ENCODE peak calls at places on chromosome X, in eight cellular contexts. One of them, this sample, is unnamed.
A peak's percentile ranks its signal among the peaks of the same experiment; 100 is the strongest.

GRCh38 chrX:148466292-148466691 is 34.1 kb upstream of the AFF2 start:
- DNase-seq in AG09309: no peak
- DNase-seq in GM13977: no peak
- DNase-seq in tibial nerve: no peak
- DNase-seq in cardiac muscle cell: no peak
- DNase-seq in ascending aorta: no peak
- DNase-seq in Calu3: no peak
- DNase-seq in type B pancreatic cell: no peak
- DNase-seq in this sample: no peak

GRCh38 chrX:85359051-85359450 is 20.4 kb downstream of the POF1B start:
- DNase-seq in AG09309: no peak
- DNase-seq in ascending aorta: no peak
- DNase-seq in GM13977: no peak
- DNase-seq in Calu3: no peak
- DNase-seq in tibial nerve: no peak
- DNase-seq in cardiac muscle cell: no peak
- DNase-seq in type B pancreatic cell: no peak
- DNase-seq in this sample: no peak

GRCh38 chrX:38891641-38892413 is 90.6 kb downstream of the MID1IP1 start:
- DNase-seq in cardiac muscle cell: no peak
- DNase-seq in AG09309: no peak
- DNase-seq in type B pancreatic cell: no peak
- DNase-seq in tibial nerve: no peak
- DNase-seq in GM13977: peak; percentile 33
- DNase-seq in Calu3: no peak
- DNase-seq in ascending aorta: no peak
- DNase-seq in this sample: no peak

GRCh38 chrX:131895807-131896206 is 127.3 kb upstream of the STK26 start:
- DNase-seq in GM13977: no peak
- DNase-seq in cardiac muscle cell: no peak
- DNase-seq in type B pancreatic cell: no peak
- DNase-seq in ascending aorta: no peak
- DNase-seq in Calu3: no peak
- DNase-seq in tibial nerve: no peak
- DNase-seq in AG09309: no peak
- DNase-seq in this sample: no peak

GRCh38 chrX:39900788-39901170 is 197.0 kb downstream of the BCOR start:
- DNase-seq in cardiac muscle cell: no peak
- DNase-seq in tibial nerve: no peak
- DNase-seq in AG09309: no peak
- DNase-seq in type B pancreatic cell: no peak
- DNase-seq in GM13977: no peak
- DNase-seq in Calu3: no peak
- DNase-seq in ascending aorta: no peak
- DNase-seq in this sample: no peak

GRCh38 chrX:48976086-48976485 is 4.4 kb upstream of the KCND1 start:
- DNase-seq in Calu3: no peak
- DNase-seq in AG09309: no peak
- DNase-seq in tibial nerve: no peak
- DNase-seq in cardiac muscle cell: no peak
- DNase-seq in type B pancreatic cell: no peak
- DNase-seq in ascending aorta: no peak
- DNase-seq in GM13977: no peak
- DNase-seq in this sample: no peak

GRCh38 chrX:85004255-85004654 is 578 bp downstream of the APOOL start:
- DNase-seq in ascending aorta: no peak
- DNase-seq in Calu3: peak; percentile 1
- DNase-seq in GM13977: no peak
- DNase-seq in cardiac muscle cell: no peak
- DNase-seq in type B pancreatic cell: no peak
- DNase-seq in tibial nerve: no peak
- DNase-seq in AG09309: no peak
- DNase-seq in this sample: no peak

GRCh38 chrX:134908235-134908834 is 82.5 kb upstream of the SMIM10 start:
- DNase-seq in type B pancreatic cell: no peak
- DNase-seq in tibial nerve: no peak
- DNase-seq in ascending aorta: no peak
- DNase-seq in cardiac muscle cell: no peak
- DNase-seq in Calu3: no peak
- DNase-seq in GM13977: no peak
- DNase-seq in AG09309: peak; percentile 8
- DNase-seq in this sample: no peak

GRCh38 chrX:110341189-110342035 is 17.2 kb upstream of the RTL9 start:
- DNase-seq in type B pancreatic cell: no peak
- DNase-seq in GM13977: no peak
- DNase-seq in Calu3: no peak
- DNase-seq in AG09309: peak; percentile 85
- DNase-seq in cardiac muscle cell: no peak
- DNase-seq in ascending aorta: no peak
- DNase-seq in tibial nerve: no peak
- DNase-seq in this sample: no peak

GRCh38 chrX:121832446-121832845 is 785.0 kb downstream of the GLUD2 start:
- DNase-seq in type B pancreatic cell: no peak
- DNase-seq in ascending aorta: no peak
- DNase-seq in GM13977: no peak
- DNase-seq in Calu3: no peak
- DNase-seq in AG09309: no peak
- DNase-seq in cardiac muscle cell: no peak
- DNase-seq in tibial nerve: no peak
- DNase-seq in this sample: no peak

GRCh38 chrX:128460835-128461234 is 408.6 kb upstream of the ACTRT1 start:
- DNase-seq in AG09309: no peak
- DNase-seq in ascending aorta: no peak
- DNase-seq in type B pancreatic cell: no peak
- DNase-seq in Calu3: no peak
- DNase-seq in cardiac muscle cell: no peak
- DNase-seq in tibial nerve: no peak
- DNase-seq in GM13977: no peak
- DNase-seq in this sample: no peak
- TF ChIP-seq CTCF in AG09309: no peak
- TF ChIP-seq CTCF in ascending aorta: no peak
- TF ChIP-seq CTCF in type B pancreatic cell: peak; percentile 62
- TF ChIP-seq CTCF in Calu3: no peak
- TF ChIP-seq CTCF in cardiac muscle cell: no peak
- TF ChIP-seq CTCF in tibial nerve: no peak
- TF ChIP-seq CTCF in GM13977: no peak
- TF ChIP-seq CTCF in this sample: no peak

GRCh38 chrX:130082244-130083106 is 27.8 kb downstream of the ELF4 start:
- DNase-seq in type B pancreatic cell: no peak
- DNase-seq in Calu3: no peak
- DNase-seq in ascending aorta: no peak
- DNase-seq in tibial nerve: no peak
- DNase-seq in AG09309: no peak
- DNase-seq in cardiac muscle cell: no peak
- DNase-seq in GM13977: peak; percentile 68
- DNase-seq in this sample: no peak
- TF ChIP-seq CTCF in type B pancreatic cell: no peak
- TF ChIP-seq CTCF in Calu3: no peak
- TF ChIP-seq CTCF in ascending aorta: no peak
- TF ChIP-seq CTCF in tibial nerve: peak; percentile 37
- TF ChIP-seq CTCF in AG09309: no peak
- TF ChIP-seq CTCF in cardiac muscle cell: no peak
- TF ChIP-seq CTCF in GM13977: peak; percentile 36
- TF ChIP-seq CTCF in this sample: no peak

GRCh38 chrX:20271730-20272129 is 5.0 kb upstream of the RPS6KA3 start:
- DNase-seq in ascending aorta: no peak
- DNase-seq in type B pancreatic cell: no peak
- DNase-seq in AG09309: no peak
- DNase-seq in Calu3: no peak
- DNase-seq in cardiac muscle cell: no peak
- DNase-seq in GM13977: no peak
- DNase-seq in tibial nerve: no peak
- DNase-seq in this sample: no peak

GRCh38 chrX:20269848-20270556 is 3.3 kb upstream of the RPS6KA3 start:
- DNase-seq in AG09309: no peak
- DNase-seq in tibial nerve: no peak
- DNase-seq in Calu3: no peak
- DNase-seq in ascending aorta: no peak
- DNase-seq in GM13977: no peak
- DNase-seq in type B pancreatic cell: no peak
- DNase-seq in cardiac muscle cell: no peak
- DNase-seq in this sample: no peak

GRCh38 chrX:20267924-20268701 is 1.4 kb upstream of the RPS6KA3 start:
- DNase-seq in AG09309: no peak
- DNase-seq in ascending aorta: no peak
- DNase-seq in GM13977: peak; percentile 48
- DNase-seq in tibial nerve: peak; percentile 37
- DNase-seq in cardiac muscle cell: peak; percentile 21
- DNase-seq in type B pancreatic cell: peak; percentile 69
- DNase-seq in Calu3: no peak
- DNase-seq in this sample: no peak

GRCh38 chrX:20271186-20271585 is 4.5 kb upstream of the RPS6KA3 start:
- DNase-seq in ascending aorta: no peak
- DNase-seq in Calu3: no peak
- DNase-seq in AG09309: no peak
- DNase-seq in cardiac muscle cell: no peak
- DNase-seq in type B pancreatic cell: no peak
- DNase-seq in GM13977: no peak
- DNase-seq in tibial nerve: no peak
- DNase-seq in this sample: no peak

GRCh38 chrX:20270557-20270880 is 3.8 kb upstream of the RPS6KA3 start:
- DNase-seq in cardiac muscle cell: no peak
- DNase-seq in GM13977: no peak
- DNase-seq in ascending aorta: no peak
- DNase-seq in AG09309: no peak
- DNase-seq in type B pancreatic cell: no peak
- DNase-seq in tibial nerve: no peak
- DNase-seq in Calu3: no peak
- DNase-seq in this sample: no peak
- TF ChIP-seq CTCF in cardiac muscle cell: no peak
- TF ChIP-seq CTCF in GM13977: no peak
- TF ChIP-seq CTCF in ascending aorta: no peak
- TF ChIP-seq CTCF in AG09309: no peak
- TF ChIP-seq CTCF in type B pancreatic cell: no peak
- TF ChIP-seq CTCF in tibial nerve: no peak
- TF ChIP-seq CTCF in Calu3: no peak
- TF ChIP-seq CTCF in this sample: no peak

DNA sequence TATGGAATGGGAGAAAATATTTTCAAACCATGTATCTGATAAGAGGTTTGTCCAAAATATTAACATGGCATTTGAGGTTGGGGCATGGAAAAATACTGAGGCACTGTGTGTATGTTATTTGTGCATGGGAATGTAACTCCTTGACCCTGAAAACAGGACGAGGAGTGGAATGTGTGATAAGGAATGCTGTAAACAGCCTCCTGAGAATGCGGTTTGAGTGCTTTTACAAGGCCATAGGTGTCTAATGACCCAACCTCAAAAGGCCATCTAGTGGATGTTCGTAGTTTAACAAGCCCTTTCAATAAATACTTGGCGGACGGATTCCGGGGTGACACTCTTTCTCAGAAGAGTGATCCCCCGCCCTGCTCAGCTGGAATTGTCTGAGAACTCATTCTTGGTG is 162.9 kb upstream of the USP9X start:
- DNase-seq in GM13977: no peak
- DNase-seq in AG09309: no peak
- DNase-seq in Calu3: peak; percentile 32
- DNase-seq in tibial nerve: no peak
- DNase-seq in ascending aorta: no peak
- DNase-seq in cardiac muscle cell: peak; percentile 67
- DNase-seq in type B pancreatic cell: no peak
- DNase-seq in this sample: no peak
- TF ChIP-seq CTCF in GM13977: peak; percentile 28
- TF ChIP-seq CTCF in AG09309: peak; percentile 45
- TF ChIP-seq CTCF in Calu3: peak; percentile 14
- TF ChIP-seq CTCF in tibial nerve: no peak
- TF ChIP-seq CTCF in ascending aorta: no peak
- TF ChIP-seq CTCF in cardiac muscle cell: peak; percentile 42
- TF ChIP-seq CTCF in type B pancreatic cell: peak; percentile 59
- TF ChIP-seq CTCF in this sample: peak; percentile 19

GRCh38 chrX:36957425-36958328 is 50.5 kb upstream of the FAM47C start:
- DNase-seq in type B pancreatic cell: no peak
- DNase-seq in ascending aorta: no peak
- DNase-seq in Calu3: peak; percentile 62
- DNase-seq in cardiac muscle cell: peak; percentile 79
- DNase-seq in GM13977: no peak
- DNase-seq in tibial nerve: no peak
- DNase-seq in AG09309: no peak
- DNase-seq in this sample: no peak
- TF ChIP-seq CTCF in type B pancreatic cell: peak; percentile 60
- TF ChIP-seq CTCF in ascending aorta: no peak
- TF ChIP-seq CTCF in Calu3: no peak
- TF ChIP-seq CTCF in cardiac muscle cell: peak; percentile 12
- TF ChIP-seq CTCF in GM13977: no peak
- TF ChIP-seq CTCF in tibial nerve: no peak
- TF ChIP-seq CTCF in AG09309: no peak
- TF ChIP-seq CTCF in this sample: peak; percentile 21

DNA sequence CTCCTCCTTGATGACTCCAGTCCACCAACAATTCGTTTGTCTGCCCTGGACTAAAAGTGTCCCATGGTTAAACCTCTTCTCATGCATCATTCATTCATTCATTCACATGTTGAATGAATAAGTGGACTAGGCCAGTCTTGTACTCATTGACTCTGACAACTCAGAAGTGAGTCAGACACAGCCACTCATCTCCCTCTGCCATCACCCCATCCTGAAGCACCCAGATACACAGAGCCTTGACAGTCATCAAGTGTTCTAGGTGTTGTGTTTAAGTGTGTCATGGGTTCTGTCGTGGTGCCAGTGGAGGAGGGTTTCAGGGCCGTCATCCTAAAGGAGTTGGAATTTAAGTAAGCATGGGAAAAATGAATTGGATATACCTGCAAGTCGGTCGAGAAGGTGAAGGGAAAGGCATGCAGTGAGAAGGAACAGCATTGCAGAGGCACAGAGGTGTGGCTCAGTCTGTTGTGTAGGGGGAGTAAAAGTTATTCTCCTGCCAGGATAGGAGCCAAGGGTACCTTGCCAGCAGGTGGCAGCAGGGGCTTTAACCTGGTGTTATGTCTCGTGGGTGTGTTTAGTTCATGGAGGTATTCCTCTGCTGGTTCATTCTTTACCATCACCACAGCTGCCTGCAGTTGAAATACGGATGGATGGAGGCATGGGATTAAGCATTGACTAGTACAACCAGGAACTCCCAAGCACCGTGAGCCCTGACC is 18.3 kb downstream of the MAGED2 start:
- DNase-seq in AG09309: no peak
- DNase-seq in cardiac muscle cell: no peak
- DNase-seq in tibial nerve: no peak
- DNase-seq in type B pancreatic cell: no peak
- DNase-seq in Calu3: no peak
- DNase-seq in ascending aorta: no peak
- DNase-seq in GM13977: peak; percentile 19
- DNase-seq in this sample: no peak
- TF ChIP-seq CTCF in AG09309: no peak
- TF ChIP-seq CTCF in cardiac muscle cell: no peak
- TF ChIP-seq CTCF in tibial nerve: no peak
- TF ChIP-seq CTCF in type B pancreatic cell: no peak
- TF ChIP-seq CTCF in Calu3: no peak
- TF ChIP-seq CTCF in ascending aorta: no peak
- TF ChIP-seq CTCF in GM13977: no peak
- TF ChIP-seq CTCF in this sample: no peak